ENCODE peak calls at places on chromosomes 5 and 9, in four cellular contexts. E, D, Z and O are unnamed samples.

GRCh38 chr9:108580021-108580439 is 275.8 kb downstream of the ACTL7B start:
- DNase-seq in E (peak; percentile 46), Z (no peak), D (no peak), O (no peak)

GRCh38 chr9:93592389-93593021 is 16.1 kb downstream of the PHF2 start:
- DNase-seq in E (peak; percentile 58), Z (no peak), D (no peak), O (peak; percentile 51)

GRCh38 chr5:151911011-151911410 is 13.6 kb downstream of the GLRA1 start:
- DNase-seq in Z (no peak), E (no peak), D (no peak), O (no peak)

GRCh38 chr5:154313360-154314017 is 123.0 kb downstream of the GALNT10 start:
- DNase-seq in E (no peak), Z (no peak), D (no peak), O (no peak)

GRCh38 chr5:173329370-173330150 is 1.3 kb upstream of the STC2 start:
- DNase-seq in Z (no peak), E (peak; percentile 72), D (peak; percentile 25), O (peak; percentile 63)

GRCh38 chr5:168209561-168209960 is 81.9 kb upstream of the WWC1 start:
- DNase-seq in E (no peak), D (no peak), Z (no peak), O (no peak)

GRCh38 chr5:161420526-161420925 is 126.0 kb downstream of the GABRB2 start:
- DNase-seq in D (no peak), Z (no peak), E (no peak), O (no peak)

GRCh38 chr5:87020099-87020934 is 247.4 kb upstream of the RASA1 start:
- DNase-seq in D (peak; percentile 47), E (no peak), Z (no peak), O (no peak)

GRCh38 chr9:38068866-38069628 is at the start of gene SHB:
- DNase-seq in Z (peak; percentile 98), D (no peak), E (peak; percentile 56), O (peak; percentile 89)

GRCh38 chr5:139275536-139276297 is 17.8 kb upstream of the MATR3 start:
- DNase-seq in E (peak; percentile 30), D (no peak), Z (peak; percentile 36), O (no peak)

GRCh38 chr5:115179068-115179958 is 9.6 kb upstream of the TRIM36 start:
- DNase-seq in Z (no peak), E (no peak), D (no peak), O (peak; percentile 23)

GRCh38 chr9:137389428-137389746 is 33.6 kb downstream of the EXD3 start:
- DNase-seq in Z (no peak), D (no peak), E (no peak), O (no peak)

GRCh38 chr5:78514427-78515345 is 133.9 kb downstream of the LHFPL2 start:
- DNase-seq in D (no peak), E (no peak), Z (no peak), O (no peak)

GRCh38 chr9:89015330-89015729 is 24.1 kb downstream of the S1PR3 start:
- DNase-seq in D (no peak), Z (no peak), E (no peak), O (no peak)

GRCh38 chr5:10133830-10134229 is 115.9 kb downstream of the ATPSCKMT start:
- DNase-seq in Z (no peak), E (no peak), D (no peak), O (no peak)

GRCh38 chr9:128207076-128207731 is 4.0 kb downstream of the DNM1 start:
- DNase-seq in D (no peak), E (no peak), Z (no peak), O (no peak)

GRCh38 chr9:14479187-14479586 is 165.2 kb upstream of the NFIB start:
- DNase-seq in D (no peak), Z (no peak), E (no peak), O (no peak)

GRCh38 chr5:83741571-83741970 is 20.9 kb upstream of the HAPLN1 start:
- DNase-seq in D (no peak), Z (no peak), E (no peak), O (no peak)

GRCh38 chr5:96049398-96050272 is 88.0 kb upstream of the ELL2 start:
- DNase-seq in Z (no peak), D (no peak), E (no peak), O (no peak)

GRCh38 chr5:172801184-172801671 is 30.2 kb upstream of the DUSP1 start:
- DNase-seq in E (peak; percentile 60), Z (no peak), D (no peak), O (no peak)

GRCh38 chr9:136058152-136058483 is 37.0 kb downstream of the NACC2 start:
- DNase-seq in D (no peak), Z (no peak), E (no peak), O (no peak)

GRCh38 chr5:1351156-1351555 is 6.3 kb upstream of the CLPTM1L start:
- DNase-seq in D (no peak), Z (no peak), E (no peak), O (no peak)

GRCh38 chr5:72378636-72379289 is 58.6 kb downstream of the PTCD2 start:
- DNase-seq in E (no peak), Z (peak; percentile 40), D (no peak), O (peak; percentile 23)

GRCh38 chr5:54807421-54807820 is 178.0 kb downstream of the ESM1 start:
- DNase-seq in Z (no peak), D (no peak), E (no peak), O (no peak)

GRCh38 chr5:52948418-52949076 is 40.6 kb upstream of the ITGA2 start:
- DNase-seq in Z (peak; percentile 30), D (peak; percentile 42), E (peak; percentile 82), O (peak; percentile 63)

GRCh38 chr5:141517902-141518610 is 29.2 kb downstream of the PCDHGC5 start:
- DNase-seq in D (no peak), E (no peak), Z (no peak), O (no peak)

GRCh38 chr9:84996049-84996448 is 326.5 kb downstream of the NTRK2 start:
- DNase-seq in Z (no peak), D (no peak), E (no peak), O (no peak)

GRCh38 chr5:147685991-147686390 is 96.5 kb downstream of the JAKMIP2 start:
- DNase-seq in E (no peak), D (no peak), Z (no peak), O (no peak)

GRCh38 chr9:36881316-36882116 is 152.6 kb downstream of the PAX5 start:
- DNase-seq in D (no peak), Z (no peak), E (no peak), O (no peak)

GRCh38 chr9:71249729-71250317 is 128.4 kb upstream of the TRPM3 start:
- DNase-seq in Z (peak; percentile 46), D (no peak), E (peak; percentile 61), O (peak; percentile 56)

GRCh38 chr5:125310749-125311148 is 564.3 kb upstream of the ZNF608 start:
- DNase-seq in E (no peak), Z (no peak), D (no peak), O (no peak)

GRCh38 chr9:125532812-125533594 is 174.0 kb downstream of the MAPKAP1 start:
- DNase-seq in Z (no peak), D (no peak), E (peak; percentile 31), O (no peak)

GRCh38 chr9:33024126-33024965 is 727 bp upstream of the DNAJA1 start:
- DNase-seq in D (no peak), E (peak; percentile 16), Z (no peak), O (no peak)

GRCh38 chr9:124108216-124108615 is 96.6 kb downstream of the LHX2 start:
- DNase-seq in E (no peak), Z (no peak), D (no peak), O (no peak)
- TF ChIP-seq FOXK2 in E (no peak), Z (no peak), D (no peak), O (no peak)

DNA sequence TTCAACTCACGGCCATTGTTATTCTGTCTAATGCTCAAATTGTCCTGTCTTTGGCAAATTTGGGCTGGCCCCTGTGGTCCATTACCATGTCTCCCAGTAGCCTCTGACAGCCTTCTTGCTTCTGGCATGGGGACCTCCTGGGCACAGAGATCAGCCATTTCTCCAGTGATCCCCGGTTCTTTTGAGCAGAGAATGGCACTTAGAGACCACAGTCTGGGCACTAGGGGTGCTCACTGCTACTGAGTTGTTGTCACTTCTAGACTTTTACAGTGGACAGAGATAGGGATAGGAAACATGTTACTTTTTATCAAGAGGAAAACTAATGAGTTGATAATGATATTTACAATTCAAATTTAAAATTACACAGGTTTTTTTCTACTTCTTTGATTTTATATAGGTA is 47.6 kb upstream of the BARHL1 start:
- DNase-seq in D (no peak), E (no peak), Z (no peak), O (no peak)
- TF ChIP-seq TARDBP in D (no peak), E (no peak), Z (no peak), O (no peak)

GRCh38 chr5:84961903-84962302 is 577.2 kb upstream of the EDIL3 start:
- DNase-seq in D (no peak), E (no peak), Z (no peak), O (no peak)

GRCh38 chr5:84961193-84961592 is 576.5 kb upstream of the EDIL3 start:
- DNase-seq in Z (no peak), E (no peak), D (no peak), O (no peak)
- TF ChIP-seq FOXK2 in Z (no peak), E (no peak), D (no peak), O (no peak)

DNA sequence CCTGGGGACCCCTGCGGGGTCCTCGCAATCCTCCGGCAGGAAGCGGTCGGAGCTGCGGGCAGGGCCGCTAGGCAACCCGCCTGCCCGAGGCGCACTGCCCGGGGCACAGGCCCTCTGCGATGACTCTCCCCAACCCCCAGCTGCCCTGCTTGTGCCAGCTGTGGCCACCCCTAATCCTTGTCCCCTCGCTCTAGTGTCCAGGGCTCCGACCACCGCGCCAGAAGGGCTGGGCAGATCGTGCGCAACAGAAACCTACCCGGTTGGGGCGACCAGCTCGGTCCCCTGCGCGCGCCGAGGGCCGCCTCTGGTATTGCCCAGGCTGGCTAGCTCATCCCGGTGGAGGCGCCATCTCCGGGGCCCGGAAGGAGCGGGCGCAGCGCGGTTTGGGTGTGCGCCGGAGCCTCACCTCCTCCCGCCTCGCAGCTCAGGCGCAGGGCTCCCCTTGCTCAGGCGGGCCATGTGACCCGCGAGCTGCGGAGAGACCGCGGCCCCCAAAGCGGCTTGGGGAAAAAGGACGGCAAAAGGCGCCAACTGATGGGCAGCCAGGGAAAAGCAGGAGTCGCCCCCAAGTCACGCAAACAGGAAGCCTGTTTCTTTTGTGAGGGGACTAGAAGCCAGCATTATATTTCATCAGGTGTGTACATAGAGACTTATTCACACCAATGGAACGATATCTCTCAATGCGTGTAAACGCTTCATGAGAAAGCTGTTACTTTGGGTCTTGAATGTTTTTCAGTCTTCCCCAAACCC is 46.8 kb upstream of the RNF20 start:
- DNase-seq in Z (peak; percentile 46), E (no peak), D (no peak), O (peak; percentile 54)
- TF ChIP-seq TARDBP in Z (no peak), E (no peak), D (no peak), O (no peak)

GRCh38 chr5:88944751-88945507 is 61.9 kb upstream of the MEF2C start:
- DNase-seq in E (no peak), Z (no peak), D (no peak), O (no peak)
- TF ChIP-seq FOXK2 in E (no peak), Z (no peak), D (no peak), O (no peak)

GRCh38 chr5:132369012-132369470 is 469 bp upstream of the SLC22A5 start:
- DNase-seq in E (no peak), D (no peak), Z (no peak), O (no peak)
- TF ChIP-seq TARDBP in E (no peak), D (no peak), Z (no peak), O (no peak)

DNA sequence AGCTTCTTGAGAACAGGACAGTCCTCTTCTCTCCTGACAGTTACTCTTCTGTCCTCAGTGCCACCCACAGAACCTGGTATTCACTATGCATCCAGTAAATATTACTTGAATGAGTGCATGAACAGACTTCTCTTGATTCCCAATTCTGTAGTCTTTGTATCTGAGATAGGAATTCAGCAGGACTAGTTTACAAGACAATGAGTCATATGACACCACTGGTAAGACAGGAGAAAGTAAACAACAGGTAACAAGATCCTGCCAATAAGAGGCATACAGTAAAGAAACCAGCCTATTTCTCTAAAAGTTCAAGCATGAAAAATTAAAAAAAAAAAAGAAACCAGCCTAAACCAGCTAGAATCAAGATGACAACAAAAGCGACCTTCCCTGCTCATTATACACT is 6.2 kb downstream of the ZNF883 start:
- DNase-seq in D (no peak), Z (no peak), E (no peak), O (no peak)
- TF ChIP-seq FOXK2 in D (no peak), Z (no peak), E (no peak), O (no peak)